ENCODE peak calls at places on chromosomes 5 and 9, in nine cellular contexts. One of them, this sample, is unnamed.

GRCh38 chr5:142495561-142495960 is 170.7 kb upstream of the SPRY4 start:
- ATAC-seq in gastroesophageal sphincter: no peak
- ATAC-seq in PC-3: no peak
- ATAC-seq in mucosa of descending colon: no peak
- ATAC-seq in Right ventricle myocardium inferior: no peak
- ATAC-seq in activated CD8-positive, alpha-beta T cell treated with anti-CD3 and anti-CD28 coated beads for 36 hours: no peak
- ATAC-seq in HCT116: no peak
- ATAC-seq in stimulated activated naive CD8-positive, alpha-beta T cell treated with anti-CD3 and anti-CD28 coated beads, Interleukin-15, amount 100 ng/mL, for 72 hours: no peak
- ATAC-seq in T-cell: no peak
- ATAC-seq in this sample: no peak

GRCh38 chr9:3058409-3058808 is 214.5 kb upstream of the PUM3 start:
- ATAC-seq in Right ventricle myocardium inferior: no peak
- ATAC-seq in PC-3: no peak
- ATAC-seq in HCT116: no peak
- ATAC-seq in T-cell: no peak
- ATAC-seq in mucosa of descending colon: no peak
- ATAC-seq in gastroesophageal sphincter: no peak
- ATAC-seq in activated CD8-positive, alpha-beta T cell treated with anti-CD3 and anti-CD28 coated beads for 36 hours: no peak
- ATAC-seq in stimulated activated naive CD8-positive, alpha-beta T cell treated with anti-CD3 and anti-CD28 coated beads, Interleukin-15, amount 100 ng/mL, for 72 hours: no peak
- ATAC-seq in this sample: no peak

GRCh38 chr9:130846487-130847305 is 11.6 kb downstream of the ABL1 start:
- ATAC-seq in activated CD8-positive, alpha-beta T cell treated with anti-CD3 and anti-CD28 coated beads for 36 hours: no peak
- ATAC-seq in stimulated activated naive CD8-positive, alpha-beta T cell treated with anti-CD3 and anti-CD28 coated beads, Interleukin-15, amount 100 ng/mL, for 72 hours: no peak
- ATAC-seq in HCT116: peak; percentile 48
- ATAC-seq in gastroesophageal sphincter: peak; percentile 15
- ATAC-seq in mucosa of descending colon: no peak
- ATAC-seq in Right ventricle myocardium inferior: no peak
- ATAC-seq in PC-3: peak; percentile 71
- ATAC-seq in T-cell: no peak
- ATAC-seq in this sample: no peak

GRCh38 chr5:152092580-152092979 is 167.9 kb upstream of the GLRA1 start:
- ATAC-seq in Right ventricle myocardium inferior: no peak
- ATAC-seq in gastroesophageal sphincter: no peak
- ATAC-seq in T-cell: no peak
- ATAC-seq in activated CD8-positive, alpha-beta T cell treated with anti-CD3 and anti-CD28 coated beads for 36 hours: no peak
- ATAC-seq in mucosa of descending colon: no peak
- ATAC-seq in PC-3: no peak
- ATAC-seq in HCT116: no peak
- ATAC-seq in stimulated activated naive CD8-positive, alpha-beta T cell treated with anti-CD3 and anti-CD28 coated beads, Interleukin-15, amount 100 ng/mL, for 72 hours: peak; percentile 48
- ATAC-seq in this sample: peak; percentile 32

GRCh38 chr5:159041754-159042153 is 58.0 kb downstream of the EBF1 start:
- ATAC-seq in gastroesophageal sphincter: no peak
- ATAC-seq in mucosa of descending colon: no peak
- ATAC-seq in T-cell: no peak
- ATAC-seq in stimulated activated naive CD8-positive, alpha-beta T cell treated with anti-CD3 and anti-CD28 coated beads, Interleukin-15, amount 100 ng/mL, for 72 hours: no peak
- ATAC-seq in Right ventricle myocardium inferior: no peak
- ATAC-seq in HCT116: no peak
- ATAC-seq in activated CD8-positive, alpha-beta T cell treated with anti-CD3 and anti-CD28 coated beads for 36 hours: no peak
- ATAC-seq in PC-3: no peak
- ATAC-seq in this sample: no peak

GRCh38 chr5:1701884-1702283 is 97.8 kb downstream of the MRPL36 start:
- ATAC-seq in Right ventricle myocardium inferior: no peak
- ATAC-seq in HCT116: no peak
- ATAC-seq in mucosa of descending colon: no peak
- ATAC-seq in PC-3: no peak
- ATAC-seq in activated CD8-positive, alpha-beta T cell treated with anti-CD3 and anti-CD28 coated beads for 36 hours: no peak
- ATAC-seq in stimulated activated naive CD8-positive, alpha-beta T cell treated with anti-CD3 and anti-CD28 coated beads, Interleukin-15, amount 100 ng/mL, for 72 hours: no peak
- ATAC-seq in gastroesophageal sphincter: no peak
- ATAC-seq in T-cell: no peak
- ATAC-seq in this sample: no peak

GRCh38 chr5:131272365-131273123 is 8.7 kb downstream of the CDC42SE2 start:
- ATAC-seq in Right ventricle myocardium inferior: no peak
- ATAC-seq in gastroesophageal sphincter: no peak
- ATAC-seq in stimulated activated naive CD8-positive, alpha-beta T cell treated with anti-CD3 and anti-CD28 coated beads, Interleukin-15, amount 100 ng/mL, for 72 hours: peak; percentile 80
- ATAC-seq in activated CD8-positive, alpha-beta T cell treated with anti-CD3 and anti-CD28 coated beads for 36 hours: peak; percentile 41
- ATAC-seq in T-cell: peak; percentile 41
- ATAC-seq in HCT116: no peak
- ATAC-seq in PC-3: no peak
- ATAC-seq in mucosa of descending colon: no peak
- ATAC-seq in this sample: peak; percentile 75

GRCh38 chr9:33132249-33132772 is 34.8 kb downstream of the B4GALT1 start:
- ATAC-seq in T-cell: no peak
- ATAC-seq in stimulated activated naive CD8-positive, alpha-beta T cell treated with anti-CD3 and anti-CD28 coated beads, Interleukin-15, amount 100 ng/mL, for 72 hours: no peak
- ATAC-seq in activated CD8-positive, alpha-beta T cell treated with anti-CD3 and anti-CD28 coated beads for 36 hours: no peak
- ATAC-seq in PC-3: peak; percentile 75
- ATAC-seq in Right ventricle myocardium inferior: peak; percentile 26
- ATAC-seq in HCT116: peak; percentile 68
- ATAC-seq in mucosa of descending colon: no peak
- ATAC-seq in gastroesophageal sphincter: peak; percentile 71
- ATAC-seq in this sample: no peak

GRCh38 chr9:103397868-103398600 is 402.9 kb downstream of the CYLC2 start:
- ATAC-seq in activated CD8-positive, alpha-beta T cell treated with anti-CD3 and anti-CD28 coated beads for 36 hours: peak; percentile 75
- ATAC-seq in PC-3: peak; percentile 50
- ATAC-seq in T-cell: no peak
- ATAC-seq in Right ventricle myocardium inferior: no peak
- ATAC-seq in stimulated activated naive CD8-positive, alpha-beta T cell treated with anti-CD3 and anti-CD28 coated beads, Interleukin-15, amount 100 ng/mL, for 72 hours: peak; percentile 76
- ATAC-seq in mucosa of descending colon: peak; percentile 81
- ATAC-seq in HCT116: peak; percentile 61
- ATAC-seq in gastroesophageal sphincter: peak; percentile 28
- ATAC-seq in this sample: peak; percentile 59

GRCh38 chr9:111913159-111913558 is 16.5 kb downstream of the UGCG start:
- ATAC-seq in stimulated activated naive CD8-positive, alpha-beta T cell treated with anti-CD3 and anti-CD28 coated beads, Interleukin-15, amount 100 ng/mL, for 72 hours: no peak
- ATAC-seq in mucosa of descending colon: no peak
- ATAC-seq in gastroesophageal sphincter: no peak
- ATAC-seq in HCT116: no peak
- ATAC-seq in Right ventricle myocardium inferior: no peak
- ATAC-seq in activated CD8-positive, alpha-beta T cell treated with anti-CD3 and anti-CD28 coated beads for 36 hours: no peak
- ATAC-seq in T-cell: no peak
- ATAC-seq in PC-3: no peak
- ATAC-seq in this sample: no peak

GRCh38 chr9:32866292-32866691 is 83.0 kb downstream of the TMEM215 start:
- ATAC-seq in gastroesophageal sphincter: no peak
- ATAC-seq in mucosa of descending colon: no peak
- ATAC-seq in Right ventricle myocardium inferior: no peak
- ATAC-seq in activated CD8-positive, alpha-beta T cell treated with anti-CD3 and anti-CD28 coated beads for 36 hours: no peak
- ATAC-seq in T-cell: no peak
- ATAC-seq in PC-3: no peak
- ATAC-seq in HCT116: no peak
- ATAC-seq in stimulated activated naive CD8-positive, alpha-beta T cell treated with anti-CD3 and anti-CD28 coated beads, Interleukin-15, amount 100 ng/mL, for 72 hours: peak; percentile 66
- ATAC-seq in this sample: peak; percentile 72

GRCh38 chr9:36445800-36446361 is 45.8 kb upstream of the RNF38 start:
- ATAC-seq in stimulated activated naive CD8-positive, alpha-beta T cell treated with anti-CD3 and anti-CD28 coated beads, Interleukin-15, amount 100 ng/mL, for 72 hours: no peak
- ATAC-seq in mucosa of descending colon: peak; percentile 14
- ATAC-seq in HCT116: no peak
- ATAC-seq in Right ventricle myocardium inferior: no peak
- ATAC-seq in gastroesophageal sphincter: no peak
- ATAC-seq in PC-3: no peak
- ATAC-seq in activated CD8-positive, alpha-beta T cell treated with anti-CD3 and anti-CD28 coated beads for 36 hours: no peak
- ATAC-seq in T-cell: no peak
- ATAC-seq in this sample: no peak

GRCh38 chr9:116504893-116505480 is 182.1 kb upstream of the TRIM32 start:
- ATAC-seq in activated CD8-positive, alpha-beta T cell treated with anti-CD3 and anti-CD28 coated beads for 36 hours: no peak
- ATAC-seq in stimulated activated naive CD8-positive, alpha-beta T cell treated with anti-CD3 and anti-CD28 coated beads, Interleukin-15, amount 100 ng/mL, for 72 hours: no peak
- ATAC-seq in Right ventricle myocardium inferior: no peak
- ATAC-seq in PC-3: no peak
- ATAC-seq in gastroesophageal sphincter: no peak
- ATAC-seq in HCT116: no peak
- ATAC-seq in mucosa of descending colon: no peak
- ATAC-seq in T-cell: no peak
- ATAC-seq in this sample: no peak

GRCh38 chr5:172757394-172758010 is 13.5 kb downstream of the DUSP1 start:
- ATAC-seq in gastroesophageal sphincter: no peak
- ATAC-seq in T-cell: no peak
- ATAC-seq in activated CD8-positive, alpha-beta T cell treated with anti-CD3 and anti-CD28 coated beads for 36 hours: no peak
- ATAC-seq in Right ventricle myocardium inferior: no peak
- ATAC-seq in stimulated activated naive CD8-positive, alpha-beta T cell treated with anti-CD3 and anti-CD28 coated beads, Interleukin-15, amount 100 ng/mL, for 72 hours: no peak
- ATAC-seq in PC-3: no peak
- ATAC-seq in HCT116: no peak
- ATAC-seq in mucosa of descending colon: peak; percentile 18
- ATAC-seq in this sample: no peak

GRCh38 chr5:180632768-180633167 is 16.6 kb downstream of the FLT4 start:
- ATAC-seq in PC-3: no peak
- ATAC-seq in HCT116: no peak
- ATAC-seq in gastroesophageal sphincter: peak; percentile 56
- ATAC-seq in mucosa of descending colon: no peak
- ATAC-seq in stimulated activated naive CD8-positive, alpha-beta T cell treated with anti-CD3 and anti-CD28 coated beads, Interleukin-15, amount 100 ng/mL, for 72 hours: peak; percentile 14
- ATAC-seq in Right ventricle myocardium inferior: peak; percentile 8
- ATAC-seq in activated CD8-positive, alpha-beta T cell treated with anti-CD3 and anti-CD28 coated beads for 36 hours: no peak
- ATAC-seq in T-cell: no peak
- ATAC-seq in this sample: no peak

GRCh38 chr9:70594546-70594945 is 180.1 kb upstream of the KLF9 start:
- ATAC-seq in activated CD8-positive, alpha-beta T cell treated with anti-CD3 and anti-CD28 coated beads for 36 hours: no peak
- ATAC-seq in stimulated activated naive CD8-positive, alpha-beta T cell treated with anti-CD3 and anti-CD28 coated beads, Interleukin-15, amount 100 ng/mL, for 72 hours: no peak
- ATAC-seq in mucosa of descending colon: no peak
- ATAC-seq in HCT116: no peak
- ATAC-seq in PC-3: no peak
- ATAC-seq in gastroesophageal sphincter: peak; percentile 14
- ATAC-seq in Right ventricle myocardium inferior: no peak
- ATAC-seq in T-cell: no peak
- ATAC-seq in this sample: no peak

GRCh38 chr9:88539246-88539645 is 4.3 kb downstream of the NXNL2 start:
- ATAC-seq in stimulated activated naive CD8-positive, alpha-beta T cell treated with anti-CD3 and anti-CD28 coated beads, Interleukin-15, amount 100 ng/mL, for 72 hours: no peak
- ATAC-seq in Right ventricle myocardium inferior: no peak
- ATAC-seq in PC-3: no peak
- ATAC-seq in mucosa of descending colon: no peak
- ATAC-seq in activated CD8-positive, alpha-beta T cell treated with anti-CD3 and anti-CD28 coated beads for 36 hours: no peak
- ATAC-seq in T-cell: no peak
- ATAC-seq in HCT116: no peak
- ATAC-seq in gastroesophageal sphincter: no peak
- ATAC-seq in this sample: no peak

GRCh38 chr9:87614402-87614801 is 111.5 kb upstream of the CTSL start:
- ATAC-seq in HCT116: no peak
- ATAC-seq in mucosa of descending colon: peak; percentile 47
- ATAC-seq in T-cell: no peak
- ATAC-seq in PC-3: no peak
- ATAC-seq in gastroesophageal sphincter: no peak
- ATAC-seq in stimulated activated naive CD8-positive, alpha-beta T cell treated with anti-CD3 and anti-CD28 coated beads, Interleukin-15, amount 100 ng/mL, for 72 hours: no peak
- ATAC-seq in activated CD8-positive, alpha-beta T cell treated with anti-CD3 and anti-CD28 coated beads for 36 hours: no peak
- ATAC-seq in Right ventricle myocardium inferior: peak; percentile 29
- ATAC-seq in this sample: no peak

GRCh38 chr9:134367796-134368490 is 41.7 kb downstream of the RXRA start:
- ATAC-seq in gastroesophageal sphincter: no peak
- ATAC-seq in stimulated activated naive CD8-positive, alpha-beta T cell treated with anti-CD3 and anti-CD28 coated beads, Interleukin-15, amount 100 ng/mL, for 72 hours: no peak
- ATAC-seq in T-cell: no peak
- ATAC-seq in Right ventricle myocardium inferior: no peak
- ATAC-seq in activated CD8-positive, alpha-beta T cell treated with anti-CD3 and anti-CD28 coated beads for 36 hours: no peak
- ATAC-seq in HCT116: no peak
- ATAC-seq in PC-3: no peak
- ATAC-seq in mucosa of descending colon: no peak
- ATAC-seq in this sample: no peak

GRCh38 chr5:110925398-110925797 is 146.1 kb upstream of the TSLP start:
- ATAC-seq in mucosa of descending colon: no peak
- ATAC-seq in gastroesophageal sphincter: no peak
- ATAC-seq in Right ventricle myocardium inferior: no peak
- ATAC-seq in stimulated activated naive CD8-positive, alpha-beta T cell treated with anti-CD3 and anti-CD28 coated beads, Interleukin-15, amount 100 ng/mL, for 72 hours: no peak
- ATAC-seq in activated CD8-positive, alpha-beta T cell treated with anti-CD3 and anti-CD28 coated beads for 36 hours: no peak
- ATAC-seq in T-cell: no peak
- ATAC-seq in HCT116: no peak
- ATAC-seq in PC-3: no peak
- ATAC-seq in this sample: no peak

GRCh38 chr9:88689509-88689908 is 154.5 kb downstream of the NXNL2 start:
- ATAC-seq in activated CD8-positive, alpha-beta T cell treated with anti-CD3 and anti-CD28 coated beads for 36 hours: no peak
- ATAC-seq in Right ventricle myocardium inferior: no peak
- ATAC-seq in gastroesophageal sphincter: no peak
- ATAC-seq in stimulated activated naive CD8-positive, alpha-beta T cell treated with anti-CD3 and anti-CD28 coated beads, Interleukin-15, amount 100 ng/mL, for 72 hours: no peak
- ATAC-seq in T-cell: no peak
- ATAC-seq in PC-3: no peak
- ATAC-seq in HCT116: no peak
- ATAC-seq in mucosa of descending colon: no peak
- ATAC-seq in this sample: no peak

GRCh38 chr5:111143910-111144309 is 51.8 kb downstream of the WDR36 start:
- ATAC-seq in activated CD8-positive, alpha-beta T cell treated with anti-CD3 and anti-CD28 coated beads for 36 hours: no peak
- ATAC-seq in gastroesophageal sphincter: no peak
- ATAC-seq in Right ventricle myocardium inferior: peak; percentile 94
- ATAC-seq in T-cell: no peak
- ATAC-seq in mucosa of descending colon: no peak
- ATAC-seq in HCT116: peak; percentile 27
- ATAC-seq in PC-3: peak; percentile 61
- ATAC-seq in stimulated activated naive CD8-positive, alpha-beta T cell treated with anti-CD3 and anti-CD28 coated beads, Interleukin-15, amount 100 ng/mL, for 72 hours: no peak
- ATAC-seq in this sample: no peak

GRCh38 chr9:72133365-72134035 is 15.7 kb upstream of the GDA start:
- ATAC-seq in activated CD8-positive, alpha-beta T cell treated with anti-CD3 and anti-CD28 coated beads for 36 hours: no peak
- ATAC-seq in T-cell: no peak
- ATAC-seq in stimulated activated naive CD8-positive, alpha-beta T cell treated with anti-CD3 and anti-CD28 coated beads, Interleukin-15, amount 100 ng/mL, for 72 hours: no peak
- ATAC-seq in HCT116: no peak
- ATAC-seq in mucosa of descending colon: peak; percentile 50
- ATAC-seq in PC-3: no peak
- ATAC-seq in gastroesophageal sphincter: no peak
- ATAC-seq in Right ventricle myocardium inferior: no peak
- ATAC-seq in this sample: no peak

GRCh38 chr9:30575218-30575617 is 1809.2 kb upstream of the ACO1 start:
- ATAC-seq in activated CD8-positive, alpha-beta T cell treated with anti-CD3 and anti-CD28 coated beads for 36 hours: no peak
- ATAC-seq in HCT116: no peak
- ATAC-seq in gastroesophageal sphincter: no peak
- ATAC-seq in PC-3: no peak
- ATAC-seq in T-cell: no peak
- ATAC-seq in Right ventricle myocardium inferior: no peak
- ATAC-seq in stimulated activated naive CD8-positive, alpha-beta T cell treated with anti-CD3 and anti-CD28 coated beads, Interleukin-15, amount 100 ng/mL, for 72 hours: no peak
- ATAC-seq in mucosa of descending colon: no peak
- ATAC-seq in this sample: no peak

GRCh38 chr9:89161221-89161620 is 17.4 kb downstream of the SHC3 start:
- ATAC-seq in activated CD8-positive, alpha-beta T cell treated with anti-CD3 and anti-CD28 coated beads for 36 hours: no peak
- ATAC-seq in gastroesophageal sphincter: no peak
- ATAC-seq in mucosa of descending colon: no peak
- ATAC-seq in T-cell: no peak
- ATAC-seq in stimulated activated naive CD8-positive, alpha-beta T cell treated with anti-CD3 and anti-CD28 coated beads, Interleukin-15, amount 100 ng/mL, for 72 hours: no peak
- ATAC-seq in Right ventricle myocardium inferior: no peak
- ATAC-seq in PC-3: no peak
- ATAC-seq in HCT116: no peak
- ATAC-seq in this sample: no peak

GRCh38 chr5:178147406-178147805 is 6.3 kb downstream of the NHP2 start:
- ATAC-seq in gastroesophageal sphincter: no peak
- ATAC-seq in mucosa of descending colon: no peak
- ATAC-seq in PC-3: no peak
- ATAC-seq in stimulated activated naive CD8-positive, alpha-beta T cell treated with anti-CD3 and anti-CD28 coated beads, Interleukin-15, amount 100 ng/mL, for 72 hours: no peak
- ATAC-seq in T-cell: no peak
- ATAC-seq in activated CD8-positive, alpha-beta T cell treated with anti-CD3 and anti-CD28 coated beads for 36 hours: no peak
- ATAC-seq in HCT116: no peak
- ATAC-seq in Right ventricle myocardium inferior: no peak
- ATAC-seq in this sample: no peak

GRCh38 chr5:30845194-30845593 is 348.3 kb upstream of the CDH6 start:
- ATAC-seq in T-cell: no peak
- ATAC-seq in HCT116: no peak
- ATAC-seq in activated CD8-positive, alpha-beta T cell treated with anti-CD3 and anti-CD28 coated beads for 36 hours: no peak
- ATAC-seq in gastroesophageal sphincter: no peak
- ATAC-seq in PC-3: no peak
- ATAC-seq in stimulated activated naive CD8-positive, alpha-beta T cell treated with anti-CD3 and anti-CD28 coated beads, Interleukin-15, amount 100 ng/mL, for 72 hours: no peak
- ATAC-seq in Right ventricle myocardium inferior: no peak
- ATAC-seq in mucosa of descending colon: no peak
- ATAC-seq in this sample: no peak

GRCh38 chr5:53438486-53439472 is 41.6 kb upstream of the FST start:
- ATAC-seq in activated CD8-positive, alpha-beta T cell treated with anti-CD3 and anti-CD28 coated beads for 36 hours: no peak
- ATAC-seq in HCT116: no peak
- ATAC-seq in Right ventricle myocardium inferior: no peak
- ATAC-seq in stimulated activated naive CD8-positive, alpha-beta T cell treated with anti-CD3 and anti-CD28 coated beads, Interleukin-15, amount 100 ng/mL, for 72 hours: no peak
- ATAC-seq in T-cell: no peak
- ATAC-seq in mucosa of descending colon: no peak
- ATAC-seq in gastroesophageal sphincter: peak; percentile 51
- ATAC-seq in PC-3: peak; percentile 96
- ATAC-seq in this sample: no peak

GRCh38 chr9:107600060-107600573 is 110.5 kb upstream of the KLF4 start:
- ATAC-seq in Right ventricle myocardium inferior: peak; percentile 81
- ATAC-seq in PC-3: no peak
- ATAC-seq in mucosa of descending colon: peak; percentile 52
- ATAC-seq in stimulated activated naive CD8-positive, alpha-beta T cell treated with anti-CD3 and anti-CD28 coated beads, Interleukin-15, amount 100 ng/mL, for 72 hours: no peak
- ATAC-seq in gastroesophageal sphincter: peak; percentile 83
- ATAC-seq in T-cell: no peak
- ATAC-seq in activated CD8-positive, alpha-beta T cell treated with anti-CD3 and anti-CD28 coated beads for 36 hours: no peak
- ATAC-seq in HCT116: no peak
- ATAC-seq in this sample: no peak

GRCh38 chr5:123093279-123094226 is 4.5 kb downstream of the PRDM6 start:
- ATAC-seq in gastroesophageal sphincter: no peak
- ATAC-seq in mucosa of descending colon: no peak
- ATAC-seq in stimulated activated naive CD8-positive, alpha-beta T cell treated with anti-CD3 and anti-CD28 coated beads, Interleukin-15, amount 100 ng/mL, for 72 hours: no peak
- ATAC-seq in Right ventricle myocardium inferior: no peak
- ATAC-seq in HCT116: no peak
- ATAC-seq in PC-3: no peak
- ATAC-seq in activated CD8-positive, alpha-beta T cell treated with anti-CD3 and anti-CD28 coated beads for 36 hours: no peak
- ATAC-seq in T-cell: no peak
- ATAC-seq in this sample: no peak

GRCh38 chr5:180785151-180785781 is 17.3 kb downstream of the MGAT1 start:
- ATAC-seq in HCT116: no peak
- ATAC-seq in T-cell: no peak
- ATAC-seq in activated CD8-positive, alpha-beta T cell treated with anti-CD3 and anti-CD28 coated beads for 36 hours: no peak
- ATAC-seq in gastroesophageal sphincter: peak; percentile 46
- ATAC-seq in mucosa of descending colon: peak; percentile 23
- ATAC-seq in Right ventricle myocardium inferior: peak; percentile 29
- ATAC-seq in PC-3: peak; percentile 56
- ATAC-seq in stimulated activated naive CD8-positive, alpha-beta T cell treated with anti-CD3 and anti-CD28 coated beads, Interleukin-15, amount 100 ng/mL, for 72 hours: no peak
- ATAC-seq in this sample: no peak